ENCODE peak calls at places on chromosomes 4 and X, in eight cellular contexts. S is tibial nerve, X is OCI-LY7, Y is H9, C is Peyer's patch, R is A549, K is body of pancreas, Q is fibroblast of lung. P is an unnamed sample.

GRCh38 chr4:1542226-1542490 is 135.9 kb upstream of the NKX1-1 start:
- DNase-seq in Y (no peak), X (no peak), Q (no peak), R (no peak), S (no peak), C (no peak), K (no peak), P (no peak)

GRCh38 chr4:98573791-98574190 is 84.6 kb downstream of the TSPAN5 start:
- DNase-seq in R (no peak), Y (no peak), X (no peak), Q (no peak), C (no peak), K (no peak), S (no peak), P (no peak)

GRCh38 chr4:36712013-36712412 is 430.6 kb downstream of the DTHD1 start:
- DNase-seq in S (no peak), Y (no peak), R (no peak), X (no peak), K (no peak), C (no peak), Q (no peak), P (no peak)

GRCh38 chrX:1802912-1803311 is 188.1 kb downstream of the ASMT start:
- DNase-seq in K (no peak), C (no peak), R (no peak), X (no peak), Q (no peak), S (no peak), Y (no peak), P (no peak)

GRCh38 chr4:3307486-3307885 is 14.7 kb downstream of the RGS12 start:
- DNase-seq in R (no peak), X (no peak), S (peak), K (no peak), Q (no peak), Y (no peak), C (no peak), P (no peak)

GRCh38 chr4:19748911-19749473 is 502.7 kb upstream of the SLIT2 start:
- DNase-seq in Q (peak), R (no peak), Y (no peak), S (no peak), X (no peak), C (no peak), K (no peak), P (no peak)

GRCh38 chr4:123856689-123857545 is 460.3 kb downstream of the SPRY1 start:
- DNase-seq in Q (peak), X (no peak), S (no peak), Y (peak), K (peak), R (peak), C (no peak), P (no peak)

GRCh38 chr4:76377922-76378321 is 43.0 kb downstream of the CCDC158 start:
- DNase-seq in R (peak), Q (peak), Y (no peak), C (no peak), X (peak), S (no peak), K (peak), P (peak)

GRCh38 chr4:37661643-37662221 is 24.4 kb downstream of the RELL1 start:
- DNase-seq in K (no peak), Q (peak), C (no peak), Y (no peak), S (no peak), R (no peak), X (no peak), P (no peak)

GRCh38 chr4:125010776-125011503 is 298.4 kb upstream of the ANKRD50 start:
- DNase-seq in S (no peak), X (no peak), Y (peak), C (no peak), R (no peak), K (no peak), Q (peak), P (no peak)

GRCh38 chr4:72390409-72390808 is 178.6 kb downstream of the ADAMTS3 start:
- DNase-seq in Q (peak), C (no peak), Y (no peak), R (no peak), K (no peak), S (no peak), X (no peak), P (no peak)

GRCh38 chr4:76053730-76054129 is 17.9 kb upstream of the CXCL11 start:
- DNase-seq in Q (no peak), C (no peak), X (no peak), R (no peak), S (no peak), Y (no peak), K (peak), P (no peak)

DNA sequence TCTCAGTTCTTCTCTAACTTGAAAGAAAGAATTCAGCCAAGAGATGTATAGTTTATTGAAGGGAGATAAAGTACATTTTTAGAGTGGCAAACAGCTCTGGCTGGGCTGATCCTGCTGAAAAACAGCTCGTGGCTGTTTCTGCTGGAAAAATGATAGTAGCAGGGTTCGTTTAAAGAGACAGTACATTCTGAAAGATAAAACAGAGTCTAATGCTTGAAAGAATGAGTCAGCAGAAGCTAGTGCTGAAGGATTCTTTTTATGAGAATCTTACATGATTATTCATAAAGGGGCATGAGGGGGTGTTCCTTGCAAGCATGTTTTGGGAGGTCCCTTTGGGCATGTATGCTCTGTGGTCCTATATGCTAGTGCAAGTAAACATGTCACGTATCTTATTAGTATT is 790.0 kb downstream of the PCDH18 start:
- DNase-seq in X (no peak), Q (peak), K (no peak), Y (no peak), R (no peak), S (no peak), C (no peak), P (no peak)
- H3K27ac ChIP-seq in X (no peak), Q (no peak), K (no peak), Y (no peak), R (peak), S (no peak), C (no peak), P (no peak)

GRCh38 chr4:104128031-104128849 is 366.5 kb downstream of the CXXC4 start:
- DNase-seq in Q (no peak), Y (no peak), R (no peak), K (no peak), C (no peak), S (no peak), X (no peak), P (no peak)
- H3K27ac ChIP-seq in Q (no peak), Y (no peak), R (no peak), K (peak), C (no peak), S (no peak), X (no peak), P (no peak)

GRCh38 chr4:78774395-78774794 is 1.8 kb upstream of the BMP2K start:
- DNase-seq in X (peak), R (no peak), C (no peak), Q (no peak), Y (no peak), S (no peak), K (no peak), P (no peak)

GRCh38 chr4:78776031-78776728 is at the start of gene BMP2K:
- DNase-seq in K (peak), C (peak), X (peak), Q (peak), S (peak), Y (peak), R (peak), P (peak)

GRCh38 chr4:78770091-78770642 is 6.0 kb upstream of the BMP2K start:
- DNase-seq in X (no peak), R (no peak), K (no peak), Y (no peak), C (no peak), S (no peak), Q (no peak), P (no peak)

GRCh38 chr4:78775278-78776030 is 696 bp upstream of the BMP2K start:
- DNase-seq in Y (peak), C (peak), R (peak), K (peak), Q (peak), X (peak), S (peak), P (peak)

DNA sequence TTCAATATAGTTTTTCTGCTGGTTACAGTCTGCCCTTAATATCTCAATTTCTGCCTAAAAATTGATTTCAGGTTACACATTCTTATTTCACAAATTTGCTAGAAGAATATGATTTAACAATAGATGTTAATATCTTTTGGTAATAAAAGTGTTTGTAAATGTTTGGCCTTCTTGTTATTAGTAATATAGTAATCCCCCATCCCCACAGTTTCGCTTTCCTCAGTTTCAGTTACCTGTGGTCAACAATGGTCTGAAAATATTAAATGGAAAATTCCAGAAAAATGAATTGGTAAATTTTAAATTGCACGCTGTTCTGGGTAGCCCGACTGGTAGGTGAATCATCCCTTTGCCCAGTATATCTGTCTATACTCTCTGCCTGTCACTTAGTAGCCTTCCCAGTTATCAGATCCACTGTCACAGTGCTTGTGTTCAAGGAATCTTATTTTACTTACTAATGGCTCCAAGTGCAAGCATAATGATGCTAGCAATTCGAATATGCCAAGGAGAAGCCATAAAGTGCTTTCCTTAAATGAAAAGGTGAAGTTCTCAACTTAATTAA is 3.5 kb upstream of the BMP2K start:
- DNase-seq in S (no peak), R (no peak), C (no peak), Y (no peak), X (no peak), Q (no peak), K (no peak), P (no peak)
- H3K27ac ChIP-seq in S (no peak), R (no peak), C (no peak), Y (no peak), X (no peak), Q (no peak), K (no peak), P (no peak)

DNA sequence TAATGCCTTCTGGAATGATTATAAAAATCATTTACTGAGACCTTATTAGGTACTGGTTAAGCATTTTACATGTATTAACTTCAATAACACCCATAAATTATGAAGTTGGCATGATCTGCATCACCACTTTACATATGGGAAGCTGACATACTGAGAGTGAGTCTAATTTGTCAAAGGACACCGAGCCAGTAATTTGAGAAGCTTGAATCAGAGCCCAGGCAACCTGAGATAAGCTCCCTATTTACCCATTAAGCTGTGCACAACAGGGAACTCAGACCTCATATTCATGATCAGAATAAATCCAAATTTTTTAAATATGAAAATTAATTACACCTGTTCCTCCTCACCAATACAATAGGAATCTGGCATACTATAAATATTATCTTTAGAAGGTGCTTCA is 247.9 kb upstream of the EPHA5 start:
- DNase-seq in R (no peak), C (no peak), Q (peak), S (no peak), X (no peak), K (no peak), Y (no peak), P (no peak)
- H3K27ac ChIP-seq in R (no peak), C (no peak), Q (no peak), S (no peak), X (no peak), K (no peak), Y (no peak), P (no peak)